ENCODE peak calls at places on chromosomes 3 and 15, in seven cellular contexts. One of them, this sample, is unnamed.

GRCh38 chr15:87619161-87619960 is 637.2 kb downstream of the NTRK3 start:
- DNase-seq in smooth muscle cell of the brain vasculature: peak
- DNase-seq in OCI-LY7: no peak
- DNase-seq in AG04449: peak
- DNase-seq in astrocyte of the spinal cord: peak
- DNase-seq in MM.1S: no peak
- DNase-seq in choroid plexus epithelial cell: peak
- DNase-seq in this sample: no peak

GRCh38 chr3:46896386-46896785 is 18.9 kb downstream of the PTH1R start:
- DNase-seq in OCI-LY7: no peak
- DNase-seq in smooth muscle cell of the brain vasculature: no peak
- DNase-seq in astrocyte of the spinal cord: no peak
- DNase-seq in AG04449: no peak
- DNase-seq in choroid plexus epithelial cell: no peak
- DNase-seq in MM.1S: no peak
- DNase-seq in this sample: no peak

GRCh38 chr3:132135628-132136333 is 101.0 kb upstream of the CPNE4 start:
- DNase-seq in choroid plexus epithelial cell: peak
- DNase-seq in smooth muscle cell of the brain vasculature: peak
- DNase-seq in MM.1S: peak
- DNase-seq in AG04449: peak
- DNase-seq in astrocyte of the spinal cord: peak
- DNase-seq in OCI-LY7: no peak
- DNase-seq in this sample: no peak

GRCh38 chr3:79154861-79155260 is 612.9 kb downstream of the ROBO1 start:
- DNase-seq in OCI-LY7: no peak
- DNase-seq in MM.1S: no peak
- DNase-seq in choroid plexus epithelial cell: no peak
- DNase-seq in AG04449: no peak
- DNase-seq in smooth muscle cell of the brain vasculature: no peak
- DNase-seq in astrocyte of the spinal cord: no peak
- DNase-seq in this sample: no peak

GRCh38 chr3:123261666-123262065 is 59.9 kb downstream of the SEC22A start:
- DNase-seq in astrocyte of the spinal cord: no peak
- DNase-seq in MM.1S: peak
- DNase-seq in smooth muscle cell of the brain vasculature: no peak
- DNase-seq in OCI-LY7: peak
- DNase-seq in AG04449: no peak
- DNase-seq in choroid plexus epithelial cell: no peak
- DNase-seq in this sample: no peak

GRCh38 chr3:36893137-36893557 is 51.7 kb downstream of the TRANK1 start:
- DNase-seq in smooth muscle cell of the brain vasculature: peak
- DNase-seq in choroid plexus epithelial cell: peak
- DNase-seq in MM.1S: no peak
- DNase-seq in astrocyte of the spinal cord: peak
- DNase-seq in AG04449: no peak
- DNase-seq in OCI-LY7: peak
- DNase-seq in this sample: peak

GRCh38 chr3:24683090-24683489 is 188.4 kb upstream of the THRB start:
- DNase-seq in OCI-LY7: no peak
- DNase-seq in astrocyte of the spinal cord: no peak
- DNase-seq in AG04449: no peak
- DNase-seq in smooth muscle cell of the brain vasculature: no peak
- DNase-seq in MM.1S: no peak
- DNase-seq in choroid plexus epithelial cell: peak
- DNase-seq in this sample: no peak

GRCh38 chr3:38723569-38724391 is 74.3 kb upstream of the SCN5A start:
- DNase-seq in astrocyte of the spinal cord: no peak
- DNase-seq in choroid plexus epithelial cell: no peak
- DNase-seq in MM.1S: no peak
- DNase-seq in smooth muscle cell of the brain vasculature: no peak
- DNase-seq in OCI-LY7: no peak
- DNase-seq in AG04449: no peak
- DNase-seq in this sample: no peak

GRCh38 chr15:41659855-41660234 is 360 bp upstream of the MGA start:
- DNase-seq in smooth muscle cell of the brain vasculature: no peak
- DNase-seq in MM.1S: no peak
- DNase-seq in OCI-LY7: no peak
- DNase-seq in choroid plexus epithelial cell: peak
- DNase-seq in astrocyte of the spinal cord: no peak
- DNase-seq in AG04449: no peak
- DNase-seq in this sample: no peak

GRCh38 chr3:132521921-132522320 is 75.1 kb upstream of the ACKR4 start:
- DNase-seq in AG04449: no peak
- DNase-seq in OCI-LY7: no peak
- DNase-seq in astrocyte of the spinal cord: no peak
- DNase-seq in MM.1S: no peak
- DNase-seq in choroid plexus epithelial cell: no peak
- DNase-seq in smooth muscle cell of the brain vasculature: no peak
- DNase-seq in this sample: no peak

GRCh38 chr3:9615003-9615628 is 34.2 kb upstream of the MTMR14 start:
- DNase-seq in MM.1S: no peak
- DNase-seq in AG04449: no peak
- DNase-seq in OCI-LY7: no peak
- DNase-seq in smooth muscle cell of the brain vasculature: no peak
- DNase-seq in choroid plexus epithelial cell: no peak
- DNase-seq in astrocyte of the spinal cord: no peak
- DNase-seq in this sample: no peak

GRCh38 chr3:47365213-47366153 is 15.3 kb upstream of the PTPN23 start:
- DNase-seq in smooth muscle cell of the brain vasculature: no peak
- DNase-seq in MM.1S: no peak
- DNase-seq in choroid plexus epithelial cell: peak
- DNase-seq in OCI-LY7: no peak
- DNase-seq in AG04449: peak
- DNase-seq in astrocyte of the spinal cord: peak
- DNase-seq in this sample: no peak

GRCh38 chr15:75360856-75361255 is 7.6 kb downstream of the MAN2C1 start:
- DNase-seq in smooth muscle cell of the brain vasculature: no peak
- DNase-seq in astrocyte of the spinal cord: no peak
- DNase-seq in AG04449: no peak
- DNase-seq in choroid plexus epithelial cell: no peak
- DNase-seq in OCI-LY7: no peak
- DNase-seq in MM.1S: no peak
- DNase-seq in this sample: no peak

GRCh38 chr3:187544326-187544725 is 125.9 kb downstream of the SST start:
- DNase-seq in OCI-LY7: no peak
- DNase-seq in choroid plexus epithelial cell: no peak
- DNase-seq in astrocyte of the spinal cord: no peak
- DNase-seq in AG04449: no peak
- DNase-seq in smooth muscle cell of the brain vasculature: no peak
- DNase-seq in MM.1S: no peak
- DNase-seq in this sample: no peak

GRCh38 chr15:38608682-38609081 is 44.1 kb upstream of the RASGRP1 start:
- DNase-seq in astrocyte of the spinal cord: no peak
- DNase-seq in AG04449: no peak
- DNase-seq in smooth muscle cell of the brain vasculature: no peak
- DNase-seq in choroid plexus epithelial cell: no peak
- DNase-seq in OCI-LY7: no peak
- DNase-seq in MM.1S: no peak
- DNase-seq in this sample: no peak

GRCh38 chr3:153595186-153595815 is 433.3 kb downstream of the RAP2B start:
- DNase-seq in AG04449: no peak
- DNase-seq in astrocyte of the spinal cord: peak
- DNase-seq in OCI-LY7: peak
- DNase-seq in smooth muscle cell of the brain vasculature: peak
- DNase-seq in choroid plexus epithelial cell: peak
- DNase-seq in MM.1S: peak
- DNase-seq in this sample: no peak

GRCh38 chr15:64017082-64017588 is 29.1 kb downstream of the DAPK2 start:
- DNase-seq in MM.1S: no peak
- DNase-seq in AG04449: no peak
- DNase-seq in OCI-LY7: no peak
- DNase-seq in astrocyte of the spinal cord: peak
- DNase-seq in smooth muscle cell of the brain vasculature: peak
- DNase-seq in choroid plexus epithelial cell: peak
- DNase-seq in this sample: no peak

GRCh38 chr3:146521356-146521755 is 23.1 kb downstream of the PLSCR1 start:
- DNase-seq in AG04449: no peak
- DNase-seq in astrocyte of the spinal cord: no peak
- DNase-seq in OCI-LY7: no peak
- DNase-seq in smooth muscle cell of the brain vasculature: no peak
- DNase-seq in MM.1S: no peak
- DNase-seq in choroid plexus epithelial cell: no peak
- DNase-seq in this sample: no peak

GRCh38 chr3:37952564-37952963 is 38.0 kb upstream of the VILL start:
- DNase-seq in choroid plexus epithelial cell: no peak
- DNase-seq in astrocyte of the spinal cord: peak
- DNase-seq in smooth muscle cell of the brain vasculature: no peak
- DNase-seq in AG04449: no peak
- DNase-seq in MM.1S: no peak
- DNase-seq in OCI-LY7: no peak
- DNase-seq in this sample: no peak

GRCh38 chr3:127722104-127722784 is 49.5 kb downstream of the ABTB1 start:
- DNase-seq in OCI-LY7: no peak
- DNase-seq in astrocyte of the spinal cord: no peak
- DNase-seq in AG04449: no peak
- DNase-seq in choroid plexus epithelial cell: no peak
- DNase-seq in smooth muscle cell of the brain vasculature: no peak
- DNase-seq in MM.1S: no peak
- DNase-seq in this sample: no peak

GRCh38 chr3:105647047-105647446 is 221.8 kb downstream of the CBLB start:
- DNase-seq in smooth muscle cell of the brain vasculature: peak
- DNase-seq in MM.1S: no peak
- DNase-seq in AG04449: peak
- DNase-seq in choroid plexus epithelial cell: peak
- DNase-seq in astrocyte of the spinal cord: peak
- DNase-seq in OCI-LY7: no peak
- DNase-seq in this sample: no peak

GRCh38 chr3:35120026-35120425 is 519.3 kb upstream of the ARPP21 start:
- DNase-seq in smooth muscle cell of the brain vasculature: no peak
- DNase-seq in astrocyte of the spinal cord: peak
- DNase-seq in choroid plexus epithelial cell: peak
- DNase-seq in OCI-LY7: no peak
- DNase-seq in AG04449: no peak
- DNase-seq in MM.1S: no peak
- DNase-seq in this sample: no peak

GRCh38 chr15:63938486-63939061 is 104.8 kb upstream of the HERC1 start:
- DNase-seq in astrocyte of the spinal cord: no peak
- DNase-seq in OCI-LY7: no peak
- DNase-seq in MM.1S: no peak
- DNase-seq in smooth muscle cell of the brain vasculature: no peak
- DNase-seq in choroid plexus epithelial cell: no peak
- DNase-seq in AG04449: no peak
- DNase-seq in this sample: no peak

GRCh38 chr3:115858995-115859807 is 235.9 kb downstream of the GAP43 start:
- DNase-seq in AG04449: no peak
- DNase-seq in MM.1S: no peak
- DNase-seq in OCI-LY7: no peak
- DNase-seq in astrocyte of the spinal cord: no peak
- DNase-seq in smooth muscle cell of the brain vasculature: no peak
- DNase-seq in choroid plexus epithelial cell: no peak
- DNase-seq in this sample: no peak

GRCh38 chr15:25238716-25239470 is 199.9 kb downstream of the UBE3A start:
- DNase-seq in AG04449: no peak
- DNase-seq in MM.1S: no peak
- DNase-seq in OCI-LY7: no peak
- DNase-seq in astrocyte of the spinal cord: no peak
- DNase-seq in choroid plexus epithelial cell: no peak
- DNase-seq in smooth muscle cell of the brain vasculature: no peak
- DNase-seq in this sample: no peak

GRCh38 chr3:13057641-13058040 is 15.6 kb downstream of the IQSEC1 start:
- DNase-seq in OCI-LY7: no peak
- DNase-seq in smooth muscle cell of the brain vasculature: no peak
- DNase-seq in choroid plexus epithelial cell: no peak
- DNase-seq in MM.1S: no peak
- DNase-seq in AG04449: no peak
- DNase-seq in astrocyte of the spinal cord: no peak
- DNase-seq in this sample: no peak